ENCODE peak calls at places on chromosomes 6 and 20, in five cellular contexts. Z is K562, W is upper lobe of left lung, T is A549, V is HepG2. D is an unnamed sample.

GRCh38 chr20:58246346-58246745 is 17.9 kb upstream of the ANKRD60 start:
- ATAC-seq in Z (peak), W (no peak), T (peak), V (peak), D (no peak)

GRCh38 chr20:45028424-45029136 is 62.3 kb downstream of the STK4 start:
- ATAC-seq in Z (no peak), W (no peak), T (no peak), V (no peak), D (no peak)

GRCh38 chr6:44932651-44933091 is 395.5 kb upstream of the RUNX2 start:
- ATAC-seq in Z (no peak), W (no peak), T (no peak), V (no peak), D (no peak)

GRCh38 chr6:142635130-142635529 is 309.8 kb downstream of the HIVEP2 start:
- ATAC-seq in Z (no peak), W (no peak), T (no peak), V (no peak), D (no peak)

GRCh38 chr20:64063389-64064144 is 569 bp downstream of the TCEA2 start:
- ATAC-seq in Z (peak), W (no peak), T (peak), V (peak), D (no peak)

GRCh38 chr6:11425876-11426275 is 111.7 kb upstream of the TMEM170B start:
- ATAC-seq in Z (no peak), W (no peak), T (peak), V (peak), D (no peak)

GRCh38 chr6:23981923-23982322 is 144.1 kb upstream of the NRSN1 start:
- ATAC-seq in Z (no peak), W (no peak), T (no peak), V (no peak), D (no peak)

GRCh38 chr6:54621285-54621684 is 225.3 kb upstream of the FAM83B start:
- ATAC-seq in Z (no peak), W (no peak), T (no peak), V (no peak), D (no peak)

DNA sequence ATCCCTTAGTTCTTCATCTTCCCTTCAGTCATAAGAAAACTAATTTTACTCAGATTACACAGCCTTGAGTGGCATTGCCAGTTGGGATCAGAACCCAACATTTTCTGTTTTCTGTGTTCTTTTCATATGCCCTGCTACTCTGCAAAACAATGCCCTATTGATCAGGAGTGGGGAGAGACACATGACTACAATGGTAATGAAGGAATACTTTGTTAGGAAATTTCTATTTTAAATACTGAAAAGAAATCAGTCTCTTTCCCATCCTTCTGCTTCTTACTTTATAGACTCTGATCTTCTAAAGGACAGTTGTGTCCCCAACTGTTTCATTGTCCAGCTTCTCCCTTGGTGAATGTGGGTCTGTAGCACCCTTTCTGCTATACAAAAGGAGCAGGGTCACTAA is 5.5 kb upstream of the PKIB start:
- ATAC-seq in Z (no peak), W (no peak), T (no peak), V (no peak), D (no peak)
- TF ChIP-seq POLR2A in Z (no peak), W (no peak), T (no peak), V (no peak), D (no peak)

DNA sequence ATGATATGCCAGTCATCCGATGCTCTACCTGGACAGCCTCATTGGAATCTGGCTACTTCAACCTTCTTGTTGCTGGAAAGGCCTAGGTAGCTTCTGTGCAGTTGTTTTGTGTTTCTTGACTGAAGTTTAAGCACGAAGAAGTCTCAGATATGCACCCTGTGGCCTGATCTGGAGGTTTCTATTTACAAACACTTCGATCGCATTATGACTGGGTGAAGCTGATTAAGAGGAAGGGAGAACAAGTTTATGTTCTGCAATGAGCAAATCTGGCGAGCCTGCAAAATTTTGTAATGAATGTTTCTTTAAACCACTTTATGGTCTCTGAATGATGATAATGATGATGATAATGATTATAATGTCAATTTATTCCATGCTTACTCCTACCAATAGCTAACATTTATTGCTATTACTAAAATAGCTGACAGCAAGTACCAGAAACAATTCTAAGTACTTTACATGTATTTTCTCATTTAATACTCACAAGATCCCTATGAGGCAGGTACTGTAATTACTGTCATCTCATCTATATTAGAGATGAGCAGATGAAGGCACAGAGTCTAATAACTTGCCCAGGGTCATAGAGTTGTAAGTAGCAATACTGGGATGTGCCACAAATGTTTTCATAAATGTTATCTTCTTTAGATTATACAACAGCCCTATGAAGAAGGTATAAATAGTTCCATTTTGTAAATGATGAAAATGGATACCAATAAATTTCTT is 126.1 kb upstream of the UST start:
- ATAC-seq in Z (no peak), W (no peak), T (no peak), V (no peak), D (no peak)
- TF ChIP-seq EP300 in Z (no peak), W (no peak), T (no peak), V (no peak), D (no peak)

DNA sequence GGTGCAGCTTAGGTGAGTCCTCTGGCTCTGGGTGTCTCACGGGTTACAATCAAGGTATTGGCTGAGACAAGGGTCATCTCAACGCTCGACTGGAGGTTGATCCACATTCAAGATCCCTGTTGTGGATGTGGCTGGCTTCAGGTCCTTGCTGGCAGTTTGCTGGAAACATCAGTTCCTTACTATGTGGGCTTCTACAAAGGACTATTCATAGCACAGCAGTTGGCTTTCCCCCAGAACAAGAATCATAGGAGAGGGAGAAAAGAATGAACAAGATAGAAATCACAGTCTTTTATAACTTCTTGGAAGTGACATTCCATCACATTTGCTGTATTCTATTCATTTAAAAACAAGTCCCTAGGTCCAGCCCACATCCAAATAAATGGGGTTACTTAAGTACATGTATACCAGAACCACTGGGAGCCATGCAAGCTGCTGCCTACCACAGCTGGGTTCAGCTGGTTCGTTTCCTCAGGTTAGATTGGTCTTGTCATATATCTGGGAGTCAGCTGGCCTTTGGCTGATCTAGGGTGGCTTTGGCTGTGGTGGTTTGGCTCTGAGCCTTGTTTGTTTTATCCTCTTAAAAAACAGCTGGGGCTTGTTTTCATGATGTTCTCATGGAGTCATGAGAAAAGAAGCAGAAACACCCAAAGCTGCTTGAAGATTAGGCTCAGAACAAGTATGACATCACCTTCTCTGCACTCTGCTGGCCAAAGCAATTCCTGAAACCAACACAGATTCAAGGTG is 433.2 kb upstream of the SPTLC3 start:
- ATAC-seq in Z (no peak), W (peak), T (no peak), V (no peak), D (peak)
- H3K27ac ChIP-seq in Z (no peak), W (no peak), T (no peak), V (no peak), D (peak)

GRCh38 chr20:24789877-24790276 is 159.2 kb upstream of the CST7 start:
- ATAC-seq in Z (no peak), W (no peak), T (no peak), V (no peak), D (no peak)

GRCh38 chr20:24792641-24793495 is 156.2 kb upstream of the CST7 start:
- ATAC-seq in Z (no peak), W (no peak), T (no peak), V (no peak), D (no peak)

GRCh38 chr20:24787621-24788020 is 161.4 kb upstream of the CST7 start:
- ATAC-seq in Z (no peak), W (no peak), T (no peak), V (no peak), D (no peak)

GRCh38 chr20:24791949-24792348 is 157.1 kb upstream of the CST7 start:
- ATAC-seq in Z (no peak), W (no peak), T (no peak), V (no peak), D (no peak)

GRCh38 chr20:24790746-24791283 is 158.3 kb upstream of the CST7 start:
- ATAC-seq in Z (no peak), W (no peak), T (peak), V (peak), D (no peak)
- TF ChIP-seq POLR2A in Z (no peak), W (no peak), T (no peak), V (no peak), D (no peak)

DNA sequence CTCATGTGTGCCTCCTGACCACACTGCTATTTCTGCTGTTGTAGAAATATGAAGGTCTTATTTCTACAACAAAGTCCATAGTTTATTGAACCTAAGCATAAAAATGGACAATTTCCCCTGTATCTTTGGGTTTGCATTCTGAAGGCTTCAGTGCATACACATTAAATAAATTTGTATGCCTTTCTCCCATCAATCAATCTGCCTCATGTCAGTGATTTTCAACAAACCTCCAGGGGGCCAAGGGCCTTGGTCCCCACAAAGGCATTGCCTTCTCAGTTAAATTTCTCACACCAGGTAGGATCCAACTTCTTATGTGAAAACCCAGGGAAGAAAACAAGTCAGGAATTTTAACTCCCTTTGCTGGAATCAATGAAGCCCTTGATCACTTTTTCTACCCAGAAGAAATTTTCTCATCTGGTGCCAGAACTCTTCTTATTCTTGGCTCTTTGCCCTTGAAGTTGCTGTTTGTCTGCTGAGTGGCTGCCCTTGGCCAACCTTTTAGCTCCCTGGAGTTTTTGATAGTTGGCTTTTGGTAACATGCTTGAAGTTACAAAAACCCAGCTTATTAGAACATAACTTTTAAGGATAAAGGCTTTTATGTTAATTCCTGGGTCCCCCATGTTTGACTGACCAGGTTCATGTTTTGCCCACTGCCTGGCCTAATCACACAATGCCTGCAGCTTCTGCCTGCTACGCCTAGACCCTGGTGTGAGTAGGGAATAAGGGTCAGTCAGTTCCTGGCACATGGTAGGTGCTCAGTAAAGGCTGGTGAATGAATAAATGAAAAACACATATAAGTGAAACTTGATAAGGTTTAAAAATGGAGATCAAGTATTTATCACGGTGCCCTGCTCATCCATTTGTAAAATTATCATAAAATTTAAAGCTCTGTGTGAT is 37.0 kb downstream of the SHLD1 start:
- ATAC-seq in Z (no peak), W (no peak), T (peak), V (no peak), D (no peak)
- TF ChIP-seq EP300 in Z (no peak), W (no peak), T (peak), V (no peak), D (no peak)